ENCODE peak calls at places on chromosomes 12 and 14, in nine cellular contexts. S is right atrium auricular region; C is BJ; H is activated naive CD8-positive, alpha-beta T cell treated with anti-CD3 and anti-CD28 coated beads, Interleukin-2, amount 50 U/mL, for 16 hours; A is activated CD4-positive, alpha-beta T cell treated with anti-CD3 and anti-CD28 coated beads, Interleukin-2, amount 50 U/mL, for 1 hour; Z is colonic mucosa; L is naive thymus-derived CD8-positive, alpha-beta T cell; P is posterior cingulate gyrus; D is head of caudate nucleus. Y is an unnamed sample.

GRCh38 chr12:109573914-109574244 is 285 bp downstream of the MVK start:
- DNase-seq in A (no peak), S (no peak), D (no peak), H (no peak), L (no peak), C (no peak), Z (no peak), P (no peak), Y (no peak)

GRCh38 chr14:103056322-103057027 is 874 bp downstream of the CDC42BPB start:
- DNase-seq in L (no peak), H (no peak), P (no peak), Z (peak; percentile 79), S (peak; percentile 72), D (peak; percentile 47), C (no peak), A (no peak), Y (peak; percentile 31)

GRCh38 chr12:69583203-69583602 is 2.1 kb upstream of the CCT2 start:
- DNase-seq in L (no peak), P (no peak), H (no peak), S (no peak), Z (no peak), A (no peak), C (no peak), D (no peak), Y (no peak)

GRCh38 chr14:30528119-30528518 is 30.8 kb upstream of the G2E3 start:
- DNase-seq in L (no peak), A (no peak), Z (no peak), S (no peak), D (no peak), H (no peak), P (no peak), C (no peak), Y (no peak)

GRCh38 chr12:39587247-39587646 is 32.4 kb downstream of the ABCD2 start:
- DNase-seq in H (no peak), D (no peak), P (no peak), C (no peak), L (no peak), A (peak; percentile 6), Z (no peak), S (no peak), Y (no peak)

GRCh38 chr12:13436696-13437391 is 240.3 kb downstream of the EMP1 start:
- DNase-seq in H (no peak), A (no peak), Z (no peak), L (no peak), D (no peak), C (no peak), P (no peak), S (peak; percentile 78), Y (no peak)

GRCh38 chr12:29241821-29242591 is 92.9 kb downstream of the FAR2 start:
- DNase-seq in P (peak; percentile 39), A (no peak), L (no peak), D (peak; percentile 53), H (no peak), Z (peak; percentile 41), C (peak; percentile 51), S (peak; percentile 72), Y (no peak)

GRCh38 chr12:45878630-45879255 is 111.6 kb downstream of the SCAF11 start:
- DNase-seq in A (peak; percentile 7), S (no peak), P (no peak), H (no peak), D (no peak), C (no peak), L (no peak), Z (no peak), Y (no peak)

GRCh38 chr12:18589316-18589715 is 148.5 kb downstream of the PLCZ1 start:
- DNase-seq in P (no peak), Z (no peak), C (no peak), L (no peak), H (no peak), D (no peak), A (no peak), S (no peak), Y (no peak)

GRCh38 chr14:55015006-55015405 is 11.9 kb downstream of the WDHD1 start:
- DNase-seq in A (no peak), Z (no peak), P (no peak), D (no peak), S (no peak), C (no peak), L (no peak), H (no peak), Y (no peak)

GRCh38 chr12:2535583-2536187 is 259.1 kb upstream of the FKBP4 start:
- DNase-seq in Z (no peak), C (peak; percentile 16), H (no peak), S (no peak), L (no peak), A (no peak), D (no peak), P (no peak), Y (no peak)

GRCh38 chr14:94612174-94612573 is at the start of gene SERPINA3:
- DNase-seq in P (no peak), C (no peak), D (no peak), S (no peak), Z (no peak), L (no peak), H (no peak), A (no peak), Y (no peak)

GRCh38 chr12:80491176-80491575 is 47.1 kb downstream of the PTPRQ start:
- DNase-seq in A (no peak), S (no peak), L (no peak), C (no peak), H (no peak), Z (no peak), D (no peak), P (no peak), Y (no peak)

GRCh38 chr12:62844915-62845314 is 90.0 kb downstream of the PPM1H start:
- DNase-seq in A (no peak), H (no peak), C (no peak), P (no peak), D (no peak), Z (no peak), L (no peak), S (no peak), Y (no peak)

GRCh38 chr14:64147126-64147790 is 146.9 kb downstream of the ESR2 start:
- DNase-seq in S (no peak), P (no peak), A (no peak), L (no peak), D (no peak), C (no peak), H (no peak), Z (no peak), Y (no peak)

GRCh38 chr12:127567531-127567930 is 699.4 kb upstream of the TMEM132C start:
- DNase-seq in Z (no peak), P (no peak), A (no peak), H (no peak), C (no peak), D (no peak), S (no peak), L (no peak), Y (no peak)

GRCh38 chr12:72077111-72077820 is 138.6 kb downstream of the TPH2 start:
- DNase-seq in L (no peak), A (no peak), C (no peak), P (no peak), D (no peak), Z (no peak), H (no peak), S (no peak), Y (no peak)

GRCh38 chr12:55636853-55637252 is at the start of gene OR10P1:
- DNase-seq in P (no peak), L (no peak), A (no peak), D (no peak), Z (no peak), C (no peak), S (no peak), H (no peak), Y (no peak)

GRCh38 chr12:111445311-111446043 is 39.8 kb downstream of the SH2B3 start:
- DNase-seq in H (no peak), P (no peak), A (no peak), C (no peak), S (peak; percentile 56), L (no peak), D (peak; percentile 28), Z (no peak), Y (no peak)

GRCh38 chr14:80055912-80056801 is 155.1 kb downstream of the DIO2 start:
- DNase-seq in C (no peak), L (no peak), H (no peak), D (peak; percentile 44), S (no peak), Z (peak; percentile 24), P (peak; percentile 41), A (no peak), Y (peak; percentile 17)

GRCh38 chr12:77214136-77214535 is 148.8 kb upstream of the E2F7 start:
- DNase-seq in H (no peak), D (no peak), S (no peak), A (no peak), P (no peak), L (no peak), Z (no peak), C (no peak), Y (no peak)

GRCh38 chr12:65695077-65695865 is 129.0 kb upstream of the HMGA2 start:
- DNase-seq in S (no peak), P (no peak), L (no peak), Z (no peak), A (no peak), D (no peak), C (peak; percentile 88), H (no peak), Y (no peak)

GRCh38 chr12:43861847-43862150 is 25.9 kb downstream of the TMEM117 start:
- DNase-seq in A (no peak), D (no peak), C (no peak), Z (no peak), L (no peak), H (no peak), P (no peak), S (no peak), Y (no peak)

GRCh38 chr12:88985011-88985410 is 367.3 kb downstream of the DUSP6 start:
- DNase-seq in D (no peak), P (no peak), C (no peak), S (no peak), H (no peak), A (no peak), L (no peak), Z (no peak), Y (no peak)

GRCh38 chr14:93032301-93032929 is 83.3 kb downstream of the ITPK1 start:
- DNase-seq in S (no peak), C (no peak), L (no peak), P (no peak), H (no peak), Z (no peak), D (no peak), A (no peak), Y (no peak)

GRCh38 chr12:66200110-66200509 is 11.1 kb downstream of the IRAK3 start:
- DNase-seq in Z (no peak), A (no peak), H (no peak), P (no peak), D (no peak), L (no peak), S (no peak), C (no peak), Y (no peak)

GRCh38 chr14:63287661-63288483 is 30.9 kb downstream of the GPHB5 start:
- DNase-seq in H (no peak), P (no peak), C (peak; percentile 59), A (no peak), D (no peak), Z (no peak), L (no peak), S (no peak), Y (no peak)

GRCh38 chr12:19529933-19530630 is 90.8 kb downstream of the AEBP2 start:
- DNase-seq in P (no peak), L (no peak), Z (no peak), A (no peak), S (no peak), H (no peak), C (no peak), D (no peak), Y (no peak)

GRCh38 chr14:76152333-76152681 is 585 bp downstream of the GPATCH2L start:
- DNase-seq in P (peak; percentile 27), A (peak; percentile 66), S (peak; percentile 82), C (peak; percentile 42), H (peak; percentile 58), L (peak; percentile 38), D (peak; percentile 43), Z (peak; percentile 66), Y (no peak)

GRCh38 chr12:55707841-55708694 is at the start of gene ITGA7:
- DNase-seq in Z (peak; percentile 81), D (peak; percentile 81), S (no peak), C (no peak), L (peak; percentile 66), A (peak; percentile 54), H (peak; percentile 25), P (peak; percentile 68), Y (no peak)

GRCh38 chr14:97217094-97217885 is 420.1 kb downstream of the VRK1 start:
- DNase-seq in D (no peak), Z (no peak), P (no peak), L (no peak), C (no peak), H (no peak), S (no peak), A (no peak), Y (no peak)